ENCODE peak calls at places on chromosome 20, in four cellular contexts. M is esophagus muscularis mucosa, P is RWPE1, G is cardiac fibroblast. V is an unnamed sample.

GRCh38 chr20:24535956-24536730 is 66.7 kb downstream of the SYNDIG1 start:
- DNase-seq in G (no peak), P (no peak), M (no peak), V (no peak)

GRCh38 chr20:34522969-34523871 is 7.0 kb downstream of the DYNLRB1 start:
- DNase-seq in M (peak), G (peak), P (peak), V (no peak)

GRCh38 chr20:23608251-23608846 is 2.6 kb upstream of the CST9 start:
- DNase-seq in G (no peak), P (no peak), M (peak), V (no peak)

GRCh38 chr20:41580384-41580783 is 37.8 kb downstream of the CHD6 start:
- DNase-seq in G (no peak), M (no peak), P (no peak), V (no peak)

GRCh38 chr20:59939052-59939878 is 840 bp downstream of the PPP1R3D start:
- DNase-seq in P (peak), M (no peak), G (peak), V (no peak)

GRCh38 chr20:8305449-8305978 is 173.4 kb downstream of the PLCB1 start:
- DNase-seq in P (peak), M (no peak), G (peak), V (no peak)

GRCh38 chr20:21571841-21572690 is 58.2 kb upstream of the NKX2-2 start:
- DNase-seq in M (no peak), G (peak), P (peak), V (no peak)

GRCh38 chr20:64025101-64025825 is 10.7 kb upstream of the C20orf204 start:
- DNase-seq in M (no peak), P (no peak), G (no peak), V (no peak)

GRCh38 chr20:25233016-25233772 is 14.7 kb upstream of the PYGB start:
- DNase-seq in M (no peak), G (peak), P (peak), V (no peak)

GRCh38 chr20:52172392-52173047 is 19.1 kb downstream of the ZFP64 start:
- DNase-seq in M (no peak), G (no peak), P (peak), V (no peak)

GRCh38 chr20:35680464-35681183 is 15.9 kb upstream of the CPNE1 start:
- DNase-seq in G (no peak), P (no peak), M (no peak), V (no peak)

GRCh38 chr20:56352656-56353055 is 6.1 kb upstream of the FAM210B start:
- DNase-seq in G (no peak), M (no peak), P (no peak), V (no peak)

GRCh38 chr20:25637247-25637646 is 13.4 kb upstream of the NANP start:
- DNase-seq in G (no peak), P (no peak), M (no peak), V (no peak)

GRCh38 chr20:33846291-33846916 is 35.3 kb downstream of the CHMP4B start:
- DNase-seq in P (no peak), G (peak), M (no peak), V (no peak)

GRCh38 chr20:21623781-21624094 is 81.7 kb upstream of the PAX1 start:
- DNase-seq in P (no peak), M (no peak), G (no peak), V (no peak)

GRCh38 chr20:54075322-54075721 is 4.9 kb upstream of the BCAS1 start:
- DNase-seq in G (no peak), P (no peak), M (no peak), V (no peak)

GRCh38 chr20:58706975-58707681 is 14.5 kb downstream of the NPEPL1 start:
- DNase-seq in G (no peak), P (no peak), M (peak), V (no peak)

GRCh38 chr20:8647868-8648495 is 420.9 kb upstream of the PLCB4 start:
- DNase-seq in M (no peak), G (peak), P (no peak), V (no peak)

GRCh38 chr20:37424062-37424851 is 78.3 kb downstream of the SRC start:
- DNase-seq in G (no peak), P (no peak), M (no peak), V (no peak)

GRCh38 chr20:58271596-58272460 is 37.7 kb upstream of the RAB22A start:
- DNase-seq in G (no peak), M (no peak), P (no peak), V (no peak)

GRCh38 chr20:46572181-46572580 is 21.7 kb upstream of the OCSTAMP start:
- DNase-seq in P (no peak), G (peak), M (no peak), V (no peak)

GRCh38 chr20:415820-416322 is 7.8 kb downstream of the RBCK1 start:
- DNase-seq in G (peak), P (no peak), M (no peak), V (no peak)

GRCh38 chr20:38187512-38187911 is 22.4 kb upstream of the TGM2 start:
- DNase-seq in M (no peak), P (no peak), G (no peak), V (no peak)

GRCh38 chr20:41051426-41051825 is 22.8 kb downstream of the TOP1 start:
- DNase-seq in G (no peak), P (no peak), M (no peak), V (no peak)

GRCh38 chr20:48465271-48465670 is 362.5 kb downstream of the PREX1 start:
- DNase-seq in G (no peak), M (no peak), P (no peak), V (no peak)

GRCh38 chr20:20454367-20454766 is 86.5 kb downstream of the INSM1 start:
- DNase-seq in P (no peak), M (no peak), G (no peak), V (no peak)

GRCh38 chr20:33647603-33648395 is 14.3 kb upstream of the C20orf144 start:
- DNase-seq in P (no peak), G (peak), M (no peak), V (no peak)

GRCh38 chr20:57441510-57442154 is 50.4 kb downstream of the RBM38 start:
- DNase-seq in M (no peak), P (no peak), G (no peak), V (no peak)

GRCh38 chr20:12053348-12053747 is 135.7 kb downstream of the BTBD3 start:
- DNase-seq in M (no peak), P (peak), G (peak), V (no peak)

GRCh38 chr20:60249436-60249835 is 291.2 kb downstream of the CDH26 start:
- DNase-seq in P (peak), G (peak), M (no peak), V (peak)

GRCh38 chr20:58712116-58712822 is 19.7 kb downstream of the NPEPL1 start:
- DNase-seq in P (no peak), G (no peak), M (peak), V (peak)

GRCh38 chr20:45300961-45301360 is 5.7 kb upstream of the RBPJL start:
- DNase-seq in P (peak), G (peak), M (no peak), V (no peak)

GRCh38 chr20:54208492-54209044 is 681 bp downstream of the PFDN4 start:
- DNase-seq in G (peak), P (peak), M (peak), V (no peak)

GRCh38 chr20:38612921-38613320 is 11.3 kb downstream of the ARHGAP40 start:
- DNase-seq in M (no peak), P (no peak), G (no peak), V (no peak)

DNA sequence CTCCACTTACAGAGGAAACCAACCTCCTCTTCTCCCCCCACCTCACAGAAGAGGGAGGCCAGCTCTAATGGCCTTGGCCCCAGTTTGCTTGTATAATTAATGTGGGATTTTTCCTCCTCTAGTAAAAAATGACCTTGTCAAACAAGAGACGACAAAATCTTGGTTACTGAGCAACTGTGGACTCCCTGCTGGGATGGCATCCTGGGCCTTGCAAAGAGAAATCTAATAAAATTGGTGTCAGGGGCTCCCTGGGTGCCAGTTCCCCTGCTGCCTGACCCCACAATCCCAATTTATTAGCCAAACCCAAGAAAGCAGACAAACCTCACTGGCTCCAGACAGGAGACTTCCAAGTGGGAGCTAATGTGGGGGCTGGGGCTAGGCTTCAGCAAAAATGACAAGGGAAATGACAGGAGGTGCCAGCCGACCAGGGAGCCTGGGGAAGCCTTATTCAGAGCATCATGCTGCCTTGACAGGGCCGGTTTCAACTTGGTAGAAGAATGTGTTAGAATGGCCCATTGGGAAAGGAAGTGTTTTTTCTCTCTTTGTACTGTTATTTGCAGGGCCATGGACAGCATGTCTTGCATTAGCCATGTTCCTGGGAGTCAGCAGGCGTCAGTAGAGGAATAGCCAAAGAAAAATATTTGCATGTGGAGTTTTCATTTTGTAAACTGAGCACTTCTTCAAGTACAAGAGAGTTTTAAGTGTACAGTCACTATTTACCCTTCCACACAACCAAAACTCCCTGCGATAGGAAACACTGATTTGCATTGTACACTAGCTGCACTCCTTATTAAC is 816.9 kb downstream of the DHX35 start:
- DNase-seq in P (no peak), M (no peak), G (no peak), V (no peak)
- TF ChIP-seq CTCF in P (no peak), M (no peak), G (no peak), V (no peak)

GRCh38 chr20:3190681-3191111 is 13.8 kb downstream of the DDRGK1 start:
- DNase-seq in M (no peak), G (no peak), P (no peak), V (no peak)
- TF ChIP-seq CTCF in M (no peak), G (no peak), P (no peak), V (no peak)

DNA sequence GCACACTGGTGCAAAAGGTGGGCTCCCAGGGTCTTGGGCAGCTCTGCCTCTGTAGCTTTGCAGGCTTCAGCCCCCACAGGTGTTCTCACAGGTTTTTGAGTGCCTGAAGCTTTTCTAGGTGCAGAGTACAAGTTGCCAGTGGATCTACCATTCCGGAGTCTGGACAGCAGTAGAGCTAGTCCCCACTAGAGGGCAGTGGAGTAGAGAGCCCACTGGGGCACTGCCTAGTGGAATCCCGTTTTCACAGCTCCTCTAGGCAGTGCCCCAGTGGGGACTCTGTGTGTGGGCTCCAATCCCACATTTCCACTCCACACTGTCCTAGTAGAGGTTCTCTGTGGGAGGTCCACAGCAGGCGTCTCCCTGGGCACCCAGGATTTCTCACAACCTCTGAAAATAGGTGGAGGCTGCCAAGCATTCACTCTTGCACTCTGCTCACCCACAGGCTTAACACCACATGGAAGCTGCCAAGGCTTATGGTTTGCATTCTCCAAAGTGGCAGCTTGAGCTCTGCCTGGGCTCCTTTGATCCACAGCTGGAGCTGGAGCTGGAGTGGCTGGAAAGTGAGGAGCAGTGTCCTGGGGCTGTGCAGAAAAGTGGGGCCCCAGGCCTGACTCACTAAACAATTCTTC is 86.3 kb upstream of the PROKR2 start:
- DNase-seq in M (peak), G (peak), P (peak), V (no peak)
- TF ChIP-seq CTCF in M (no peak), G (peak), P (peak), V (no peak)

DNA sequence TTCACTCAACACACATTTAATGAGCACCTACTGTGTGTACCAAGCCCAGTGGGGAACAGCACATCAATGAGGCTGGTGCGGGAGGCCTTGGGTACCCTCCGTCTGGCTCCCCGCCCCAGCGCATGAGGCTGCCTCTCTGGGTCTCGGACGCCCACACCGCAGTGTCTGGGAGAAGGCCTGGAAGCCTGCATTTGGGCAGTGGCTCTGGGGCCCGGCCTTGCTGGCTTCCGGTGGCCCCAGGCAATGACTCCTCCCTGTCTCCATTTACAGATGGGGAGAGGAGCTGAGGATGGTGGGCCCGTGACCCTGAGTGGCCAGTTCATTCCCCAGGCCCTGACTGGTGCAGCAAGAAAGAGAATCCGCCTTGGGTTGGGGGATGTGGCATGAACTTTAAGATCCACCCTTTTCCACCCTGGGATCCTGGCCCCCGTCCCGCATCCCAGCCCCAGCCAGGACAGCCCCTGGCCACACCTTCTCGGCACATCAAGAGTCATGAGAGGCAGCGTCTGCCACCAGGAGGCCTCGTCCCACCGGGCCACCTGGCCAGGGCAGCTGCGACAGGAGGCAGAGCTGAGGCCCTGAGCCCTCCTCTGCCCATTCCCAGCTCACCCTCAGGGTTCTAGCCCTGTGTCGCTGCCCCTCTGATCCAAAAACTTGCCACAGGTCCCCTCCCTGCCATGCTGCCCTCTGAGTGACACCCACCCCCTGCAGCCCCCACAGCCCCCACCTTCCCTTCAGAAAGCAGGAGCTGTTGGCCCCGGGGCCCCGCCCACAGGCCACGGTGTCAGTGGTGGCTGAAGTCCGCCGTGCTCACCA is 17.5 kb upstream of the MRGBP start:
- DNase-seq in G (no peak), M (no peak), P (no peak), V (no peak)
- TF ChIP-seq CTCF in G (no peak), M (no peak), P (no peak), V (no peak)

DNA sequence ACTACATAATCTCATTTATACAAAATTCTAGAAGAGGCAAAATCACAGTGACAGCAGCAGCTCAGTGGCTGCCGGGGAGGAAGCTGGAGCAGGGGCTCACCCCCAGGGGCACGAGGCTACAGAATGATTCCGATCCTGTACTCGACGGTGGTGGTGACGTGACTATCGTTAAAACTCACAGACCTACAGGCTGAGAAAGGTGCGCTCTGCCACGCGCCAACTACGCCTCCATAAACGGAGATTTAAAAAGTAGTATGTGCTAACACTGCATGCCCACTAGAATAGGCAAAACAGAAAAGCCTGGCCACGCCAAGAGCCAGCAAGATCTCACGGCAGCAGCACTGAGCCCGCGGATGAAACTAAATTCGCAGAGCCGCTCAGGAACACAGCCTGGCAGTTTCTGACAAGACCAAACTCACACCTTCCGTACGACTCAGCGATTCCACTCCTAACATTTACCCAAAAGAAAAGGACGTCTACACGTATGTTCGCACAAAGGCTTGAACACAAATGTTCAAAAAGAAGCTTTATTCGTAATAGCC is 25.2 kb downstream of the TAF4 start:
- DNase-seq in P (no peak), M (no peak), G (no peak), V (no peak)
- TF ChIP-seq CTCF in P (no peak), M (no peak), G (no peak), V (no peak)

GRCh38 chr20:44247676-44248419 is 740 bp downstream of the GDAP1L1 start:
- DNase-seq in P (peak), M (no peak), G (peak), V (no peak)
- TF ChIP-seq CTCF in P (no peak), M (no peak), G (peak), V (no peak)